ENCODE peak calls at places on chromosome 3, in seven cellular contexts. P is GM12878, S is A549, Q is K562, R is H1, D is HepG2, W is HCT116. T is an unnamed sample.
A peak's percentile ranks its signal among the peaks of the same experiment; 100 is the strongest.

GRCh38 chr3:189099031-189099471 is 72.7 kb upstream of the TPRG1 start:
- DNase-seq in P (no peak), S (no peak), Q (no peak), R (no peak), D (no peak), W (no peak), T (no peak)

GRCh38 chr3:42667523-42668402 is 14.3 kb downstream of the ZBTB47 start:
- DNase-seq in P (no peak), S (no peak), Q (peak; percentile 52), R (no peak), D (no peak), W (no peak), T (peak; percentile 32)

GRCh38 chr3:116000315-116000714 is 377.0 kb downstream of the GAP43 start:
- DNase-seq in P (peak; percentile 37), S (peak; percentile 78), Q (peak; percentile 76), R (no peak), D (peak; percentile 20), W (peak; percentile 36), T (no peak)

GRCh38 chr3:71616571-71617021 is 33.1 kb upstream of the FOXP1 start:
- DNase-seq in P (no peak), S (no peak), Q (no peak), R (no peak), D (no peak), W (no peak), T (no peak)

GRCh38 chr3:179563298-179563934 is 690 bp downstream of the ACTL6A start:
- DNase-seq in P (peak; percentile 13), S (peak; percentile 80), Q (peak; percentile 83), R (peak; percentile 76), D (peak; percentile 70), W (peak; percentile 48), T (peak; percentile 66)

GRCh38 chr3:196502775-196503181 is 790 bp downstream of the RNF168 start:
- DNase-seq in P (no peak), S (peak; percentile 39), Q (peak; percentile 62), R (no peak), D (peak; percentile 30), W (no peak), T (peak; percentile 62)

GRCh38 chr3:122350814-122351418 is 25.9 kb downstream of the CSTA start:
- DNase-seq in P (no peak), S (no peak), Q (no peak), R (no peak), D (no peak), W (no peak), T (no peak)

GRCh38 chr3:102741105-102741504 is 306.3 kb downstream of the ZPLD1 start:
- DNase-seq in P (no peak), S (no peak), Q (no peak), R (no peak), D (no peak), W (peak; percentile 8), T (no peak)

GRCh38 chr3:172307143-172307560 is 141.1 kb downstream of the GHSR start:
- DNase-seq in P (no peak), S (peak; percentile 30), Q (peak; percentile 64), R (no peak), D (no peak), W (no peak), T (peak; percentile 41)

GRCh38 chr3:183275418-183275817 is 22.4 kb downstream of the B3GNT5 start:
- DNase-seq in P (no peak), S (peak; percentile 38), Q (peak; percentile 69), R (no peak), D (no peak), W (no peak), T (no peak)

GRCh38 chr3:56845505-56845904 is 43.8 kb upstream of the ARHGEF3 start:
- DNase-seq in P (no peak), S (no peak), Q (no peak), R (no peak), D (no peak), W (no peak), T (no peak)

GRCh38 chr3:105062853-105063252 is 303.9 kb upstream of the ALCAM start:
- DNase-seq in P (no peak), S (no peak), Q (no peak), R (no peak), D (no peak), W (no peak), T (no peak)

GRCh38 chr3:63333815-63334214 is 55.7 kb downstream of the SYNPR start:
- DNase-seq in P (no peak), S (peak; percentile 6), Q (no peak), R (no peak), D (no peak), W (no peak), T (no peak)

GRCh38 chr3:43023066-43023465 is 44.0 kb downstream of the GASK1A start:
- DNase-seq in P (no peak), S (no peak), Q (no peak), R (no peak), D (no peak), W (no peak), T (no peak)

GRCh38 chr3:55156851-55157650 is 229.2 kb upstream of the LRTM1 start:
- DNase-seq in P (no peak), S (no peak), Q (no peak), R (no peak), D (no peak), W (no peak), T (no peak)

GRCh38 chr3:173709026-173709425 is 311.5 kb downstream of the NLGN1 start:
- DNase-seq in P (no peak), S (no peak), Q (no peak), R (no peak), D (no peak), W (no peak), T (no peak)

GRCh38 chr3:164094546-164094945 is 983.8 kb downstream of the SI start:
- DNase-seq in P (no peak), S (no peak), Q (no peak), R (no peak), D (no peak), W (no peak), T (no peak)

GRCh38 chr3:23258110-23258509 is 55.0 kb downstream of the UBE2E2 start:
- DNase-seq in P (no peak), S (no peak), Q (no peak), R (no peak), D (no peak), W (no peak), T (no peak)

GRCh38 chr3:191430103-191430502 is 30.9 kb upstream of the PYDC2 start:
- DNase-seq in P (no peak), S (no peak), Q (no peak), R (no peak), D (peak; percentile 4), W (no peak), T (no peak)

GRCh38 chr3:107637416-107638182 is 114.8 kb downstream of the BBX start:
- DNase-seq in P (no peak), S (no peak), Q (peak; percentile 9), R (no peak), D (no peak), W (no peak), T (no peak)

GRCh38 chr3:126679831-126680677 is 24.0 kb upstream of the CHCHD6 start:
- DNase-seq in P (no peak), S (no peak), Q (no peak), R (no peak), D (no peak), W (no peak), T (peak; percentile 76)

GRCh38 chr3:52086939-52087675 is 30.7 kb upstream of the DUSP7 start:
- DNase-seq in P (no peak), S (no peak), Q (peak; percentile 46), R (no peak), D (no peak), W (no peak), T (no peak)
- H3K27ac ChIP-seq in P (peak overlapping the region; percentile 58), S (no peak overlapping the region), Q (no peak overlapping the region), R (no peak overlapping the region), D (no peak overlapping the region), W (no peak overlapping the region), T (no peak overlapping the region)

GRCh38 chr3:118541791-118542190 is 492.9 kb downstream of the IGSF11 start:
- DNase-seq in P (no peak), S (no peak), Q (no peak), R (no peak), D (no peak), W (no peak), T (no peak)

GRCh38 chr3:118543823-118544222 is 490.8 kb downstream of the IGSF11 start:
- DNase-seq in P (no peak), S (no peak), Q (no peak), R (no peak), D (no peak), W (no peak), T (no peak)

GRCh38 chr3:118548434-118548833 is 486.2 kb downstream of the IGSF11 start:
- DNase-seq in P (no peak), S (no peak), Q (no peak), R (no peak), D (peak; percentile 23), W (no peak), T (no peak)

GRCh38 chr3:118540826-118541225 is 493.8 kb downstream of the IGSF11 start:
- DNase-seq in P (no peak), S (no peak), Q (no peak), R (no peak), D (no peak), W (no peak), T (no peak)

GRCh38 chr3:118544458-118544857 is 490.2 kb downstream of the IGSF11 start:
- DNase-seq in P (no peak), S (peak; percentile 16), Q (peak; percentile 56), R (no peak), D (no peak), W (peak; percentile 38), T (no peak)
- TF ChIP-seq RAD21 in P (no peak), S (no peak), Q (no peak), R (no peak), D (no peak), W (no peak), T (no peak)

GRCh38 chr3:153055779-153056178 is 106.2 kb upstream of the RAP2B start:
- DNase-seq in P (no peak), S (no peak), Q (no peak), R (no peak), D (no peak), W (no peak), T (no peak)

GRCh38 chr3:153052096-153052460 is 109.9 kb upstream of the RAP2B start:
- DNase-seq in P (no peak), S (peak; percentile 83), Q (peak; percentile 91), R (no peak), D (peak; percentile 6), W (peak; percentile 95), T (no peak)

GRCh38 chr3:153050978-153051377 is 111.0 kb upstream of the RAP2B start:
- DNase-seq in P (no peak), S (peak; percentile 16), Q (peak; percentile 53), R (no peak), D (no peak), W (no peak), T (no peak)

GRCh38 chr3:153051427-153052095 is 110.5 kb upstream of the RAP2B start:
- DNase-seq in P (no peak), S (peak; percentile 88), Q (peak; percentile 87), R (no peak), D (peak; percentile 31), W (peak; percentile 86), T (no peak)

GRCh38 chr3:153055217-153055616 is 106.8 kb upstream of the RAP2B start:
- DNase-seq in P (no peak), S (no peak), Q (no peak), R (no peak), D (no peak), W (no peak), T (no peak)
- TF ChIP-seq MAX in P (no peak), S (no peak), Q (no peak), R (no peak), D (no peak), W (no peak), T (no peak)

DNA sequence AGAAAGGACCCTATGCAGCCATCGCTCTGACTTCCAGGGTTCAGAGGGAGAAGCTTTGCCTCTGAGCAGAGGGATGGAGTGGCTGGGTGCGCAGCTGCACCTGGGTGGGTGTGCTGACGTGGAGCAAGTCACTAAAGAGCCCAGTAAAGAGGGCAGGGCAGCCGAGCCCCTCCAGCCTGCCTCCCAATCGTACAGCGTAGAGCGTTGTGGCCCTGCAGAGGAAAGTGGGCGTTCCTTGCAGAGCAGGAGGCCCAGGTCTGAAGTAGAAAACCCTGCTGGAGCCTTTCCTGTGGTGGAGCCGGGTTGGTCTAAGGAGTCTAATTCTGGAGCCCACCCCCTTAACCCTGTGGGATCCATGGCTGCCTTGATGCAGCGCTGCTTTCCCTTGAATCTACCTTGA is 61.0 kb downstream of the ABTB1 start:
- DNase-seq in P (no peak), S (no peak), Q (no peak), R (no peak), D (no peak), W (no peak), T (no peak)
- H3K27ac ChIP-seq in P (peak overlapping the region; percentile 97), S (no peak overlapping the region), Q (no peak overlapping the region), R (no peak overlapping the region), D (no peak overlapping the region), W (no peak overlapping the region), T (no peak overlapping the region)